ENCODE peak calls at places on chromosomes 7 and 10, in five cellular contexts. One of them, this sample, is unnamed.

GRCh38 chr7:95434501-95435421 is at the start of gene PON2:
- DNase-seq in neuronal stem cell: peak; percentile 74
- DNase-seq in trophoblast cell: peak; percentile 88
- DNase-seq in mesenchymal stem cell: peak; percentile 83
- DNase-seq in H1: peak; percentile 85
- DNase-seq in this sample: peak; percentile 87

GRCh38 chr7:40739257-40739656 is 604.5 kb downstream of the SUGCT start:
- DNase-seq in neuronal stem cell: no peak
- DNase-seq in trophoblast cell: no peak
- DNase-seq in mesenchymal stem cell: no peak
- DNase-seq in H1: no peak
- DNase-seq in this sample: no peak

GRCh38 chr7:157707983-157708720 is 371.3 kb downstream of the DNAJB6 start:
- DNase-seq in neuronal stem cell: no peak
- DNase-seq in trophoblast cell: no peak
- DNase-seq in mesenchymal stem cell: no peak
- DNase-seq in H1: no peak
- DNase-seq in this sample: peak; percentile 25

GRCh38 chr10:65194131-65194530 is 1672.9 kb downstream of the REEP3 start:
- DNase-seq in neuronal stem cell: no peak
- DNase-seq in trophoblast cell: no peak
- DNase-seq in mesenchymal stem cell: no peak
- DNase-seq in H1: no peak
- DNase-seq in this sample: no peak

GRCh38 chr10:94430705-94431104 is 28.4 kb downstream of the TBC1D12 start:
- DNase-seq in neuronal stem cell: no peak
- DNase-seq in trophoblast cell: no peak
- DNase-seq in mesenchymal stem cell: no peak
- DNase-seq in H1: no peak
- DNase-seq in this sample: no peak

GRCh38 chr10:117004627-117005453 is at the start of gene SHTN1:
- DNase-seq in neuronal stem cell: peak; percentile 41
- DNase-seq in trophoblast cell: peak; percentile 86
- DNase-seq in mesenchymal stem cell: peak; percentile 67
- DNase-seq in H1: peak; percentile 78
- DNase-seq in this sample: peak; percentile 76

GRCh38 chr10:97572214-97572989 is at the start of gene ANKRD2:
- DNase-seq in neuronal stem cell: peak; percentile 45
- DNase-seq in trophoblast cell: peak; percentile 78
- DNase-seq in mesenchymal stem cell: peak; percentile 73
- DNase-seq in H1: peak; percentile 85
- DNase-seq in this sample: peak; percentile 92

GRCh38 chr10:110617455-110618162 is 26.5 kb upstream of the RBM20 start:
- DNase-seq in neuronal stem cell: no peak
- DNase-seq in trophoblast cell: no peak
- DNase-seq in mesenchymal stem cell: no peak
- DNase-seq in H1: no peak
- DNase-seq in this sample: no peak

GRCh38 chr7:133491846-133492652 is 239.2 kb downstream of the EXOC4 start:
- DNase-seq in neuronal stem cell: no peak
- DNase-seq in trophoblast cell: peak; percentile 95
- DNase-seq in mesenchymal stem cell: peak; percentile 16
- DNase-seq in H1: no peak
- DNase-seq in this sample: no peak

GRCh38 chr10:92530421-92530820 is 43.5 kb downstream of the IDE start:
- DNase-seq in neuronal stem cell: no peak
- DNase-seq in trophoblast cell: no peak
- DNase-seq in mesenchymal stem cell: no peak
- DNase-seq in H1: no peak
- DNase-seq in this sample: no peak

GRCh38 chr7:158256091-158256816 is 331.4 kb downstream of the PTPRN2 start:
- DNase-seq in neuronal stem cell: no peak
- DNase-seq in trophoblast cell: no peak
- DNase-seq in mesenchymal stem cell: no peak
- DNase-seq in H1: no peak
- DNase-seq in this sample: no peak

GRCh38 chr10:102682981-102683380 is 31.2 kb downstream of the ARL3 start:
- DNase-seq in neuronal stem cell: no peak
- DNase-seq in trophoblast cell: no peak
- DNase-seq in mesenchymal stem cell: no peak
- DNase-seq in H1: no peak
- DNase-seq in this sample: no peak

GRCh38 chr10:102677736-102678354 is 33.6 kb downstream of the TRIM8 start:
- DNase-seq in neuronal stem cell: no peak
- DNase-seq in trophoblast cell: no peak
- DNase-seq in mesenchymal stem cell: no peak
- DNase-seq in H1: no peak
- DNase-seq in this sample: no peak

GRCh38 chr10:102678842-102679289 is 34.6 kb downstream of the TRIM8 start:
- DNase-seq in neuronal stem cell: peak; percentile 60
- DNase-seq in trophoblast cell: peak; percentile 81
- DNase-seq in mesenchymal stem cell: peak; percentile 78
- DNase-seq in H1: peak; percentile 93
- DNase-seq in this sample: peak; percentile 93

GRCh38 chr10:102681696-102682095 is 32.5 kb downstream of the ARL3 start:
- DNase-seq in neuronal stem cell: no peak
- DNase-seq in trophoblast cell: no peak
- DNase-seq in mesenchymal stem cell: no peak
- DNase-seq in H1: no peak
- DNase-seq in this sample: no peak

GRCh38 chr10:102682441-102682840 is 31.8 kb downstream of the ARL3 start:
- DNase-seq in neuronal stem cell: no peak
- DNase-seq in trophoblast cell: no peak
- DNase-seq in mesenchymal stem cell: no peak
- DNase-seq in H1: no peak
- DNase-seq in this sample: no peak
- H2BK12ac ChIP-seq in neuronal stem cell: no peak overlapping the region
- H2BK12ac ChIP-seq in trophoblast cell: no peak overlapping the region
- H2BK12ac ChIP-seq in mesenchymal stem cell: no peak overlapping the region
- H2BK12ac ChIP-seq in H1: no peak overlapping the region
- H2BK12ac ChIP-seq in this sample: no peak overlapping the region

DNA sequence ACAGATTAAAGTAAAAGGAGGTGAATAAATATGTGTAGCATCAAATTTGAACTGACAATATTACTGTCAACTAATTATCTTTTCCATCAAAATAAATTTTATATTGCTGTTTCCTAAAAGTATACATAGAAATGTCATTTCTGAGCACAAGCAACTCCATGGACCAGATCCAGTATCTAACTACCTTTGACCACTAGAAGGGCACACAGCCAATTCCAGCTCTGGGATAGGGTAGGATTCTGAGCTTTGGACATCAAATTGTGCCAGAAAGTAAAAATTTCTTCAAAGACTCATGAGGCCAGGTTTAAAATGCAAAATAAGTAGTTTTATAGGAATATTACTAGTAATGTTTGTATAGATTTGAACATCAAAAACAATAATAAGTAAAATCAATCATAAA is 29.7 kb downstream of the AKR1C3 start:
- DNase-seq in neuronal stem cell: no peak
- DNase-seq in trophoblast cell: no peak
- DNase-seq in mesenchymal stem cell: no peak
- DNase-seq in H1: no peak
- DNase-seq in this sample: no peak
- H2BK12ac ChIP-seq in neuronal stem cell: no peak overlapping the region
- H2BK12ac ChIP-seq in trophoblast cell: no peak overlapping the region
- H2BK12ac ChIP-seq in mesenchymal stem cell: no peak overlapping the region
- H2BK12ac ChIP-seq in H1: no peak overlapping the region
- H2BK12ac ChIP-seq in this sample: no peak overlapping the region

DNA sequence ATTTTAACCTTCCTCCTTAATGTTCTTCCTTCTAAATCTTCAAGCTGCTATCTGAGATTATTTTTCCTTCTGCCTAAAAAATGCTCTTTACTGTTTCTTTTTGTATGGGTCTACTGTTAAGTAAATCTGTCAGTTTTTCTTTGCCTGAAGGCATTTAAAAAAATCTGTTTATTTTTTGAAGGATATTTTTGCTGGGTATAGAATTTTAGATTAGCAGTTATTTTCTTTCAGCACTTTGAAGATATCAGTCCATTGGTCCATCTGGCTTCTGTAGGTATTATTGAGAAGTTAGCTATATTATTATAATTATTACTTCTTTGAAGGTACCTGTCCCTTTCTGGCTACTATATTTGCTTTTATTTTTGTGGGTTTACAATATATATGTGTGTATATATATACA is 171.4 kb downstream of the BBS9 start:
- DNase-seq in neuronal stem cell: no peak
- DNase-seq in trophoblast cell: no peak
- DNase-seq in mesenchymal stem cell: no peak
- DNase-seq in H1: no peak
- DNase-seq in this sample: no peak
- H2BK12ac ChIP-seq in neuronal stem cell: no peak overlapping the region
- H2BK12ac ChIP-seq in trophoblast cell: no peak overlapping the region
- H2BK12ac ChIP-seq in mesenchymal stem cell: no peak overlapping the region
- H2BK12ac ChIP-seq in H1: no peak overlapping the region
- H2BK12ac ChIP-seq in this sample: no peak overlapping the region

DNA sequence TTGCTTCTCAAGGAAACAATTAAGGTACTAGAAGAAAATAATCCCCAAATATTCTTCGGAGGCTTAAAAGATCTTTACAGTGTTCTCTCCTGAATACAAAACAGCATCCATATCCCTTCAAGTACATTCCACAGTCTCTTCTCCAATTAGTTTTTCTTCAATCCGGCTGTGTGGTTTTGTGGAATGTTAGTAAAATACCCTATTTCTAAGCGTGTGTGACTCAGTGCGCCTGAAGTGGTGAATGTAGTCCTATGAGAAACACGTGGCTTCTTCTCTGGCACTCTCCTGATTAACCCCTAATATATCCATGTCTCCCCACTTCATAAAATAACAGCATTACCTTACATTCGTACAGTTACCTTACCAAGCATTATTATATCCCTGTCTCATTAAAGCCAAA is 570.2 kb downstream of the ARL4A start:
- DNase-seq in neuronal stem cell: no peak
- DNase-seq in trophoblast cell: no peak
- DNase-seq in mesenchymal stem cell: peak; percentile 21
- DNase-seq in H1: no peak
- DNase-seq in this sample: no peak
- H2BK12ac ChIP-seq in neuronal stem cell: no peak overlapping the region
- H2BK12ac ChIP-seq in trophoblast cell: no peak overlapping the region
- H2BK12ac ChIP-seq in mesenchymal stem cell: no peak overlapping the region
- H2BK12ac ChIP-seq in H1: no peak overlapping the region
- H2BK12ac ChIP-seq in this sample: no peak overlapping the region